ENCODE peak calls at places on chromosomes 2 and 18, in nine cellular contexts. One of them, this sample, is unnamed.

GRCh38 chr2:4047961-4048891 is 344.9 kb downstream of the DCDC2C start:
- DNase-seq in effector CD8-positive, alpha-beta T cell: no peak
- DNase-seq in amniotic stem cell: no peak
- DNase-seq in A549: no peak
- DNase-seq in adrenal gland: no peak
- DNase-seq in WERI-Rb-1: no peak
- DNase-seq in mucosa of descending colon: no peak
- DNase-seq in T-helper 2 cell: peak; percentile 82
- DNase-seq in IMR-90: no peak
- DNase-seq in this sample: peak; percentile 39

GRCh38 chr18:12278153-12278764 is 24.1 kb downstream of the CIDEA start:
- DNase-seq in effector CD8-positive, alpha-beta T cell: no peak
- DNase-seq in amniotic stem cell: no peak
- DNase-seq in A549: no peak
- DNase-seq in adrenal gland: no peak
- DNase-seq in WERI-Rb-1: peak; percentile 25
- DNase-seq in mucosa of descending colon: no peak
- DNase-seq in T-helper 2 cell: no peak
- DNase-seq in IMR-90: peak; percentile 13
- DNase-seq in this sample: no peak

GRCh38 chr2:37472959-37473358 is 128.5 kb downstream of the QPCT start:
- DNase-seq in effector CD8-positive, alpha-beta T cell: no peak
- DNase-seq in amniotic stem cell: peak; percentile 24
- DNase-seq in A549: no peak
- DNase-seq in adrenal gland: no peak
- DNase-seq in WERI-Rb-1: no peak
- DNase-seq in mucosa of descending colon: no peak
- DNase-seq in T-helper 2 cell: no peak
- DNase-seq in IMR-90: peak; percentile 81
- DNase-seq in this sample: peak; percentile 64

GRCh38 chr18:7369006-7369405 is 138.1 kb downstream of the LRRC30 start:
- DNase-seq in effector CD8-positive, alpha-beta T cell: no peak
- DNase-seq in amniotic stem cell: no peak
- DNase-seq in A549: no peak
- DNase-seq in adrenal gland: peak; percentile 18
- DNase-seq in WERI-Rb-1: peak; percentile 24
- DNase-seq in mucosa of descending colon: no peak
- DNase-seq in T-helper 2 cell: no peak
- DNase-seq in IMR-90: no peak
- DNase-seq in this sample: peak; percentile 87

GRCh38 chr2:41903746-41904145 is 144.1 kb upstream of the PKDCC start:
- DNase-seq in effector CD8-positive, alpha-beta T cell: no peak
- DNase-seq in amniotic stem cell: no peak
- DNase-seq in A549: no peak
- DNase-seq in adrenal gland: no peak
- DNase-seq in WERI-Rb-1: no peak
- DNase-seq in mucosa of descending colon: no peak
- DNase-seq in T-helper 2 cell: no peak
- DNase-seq in IMR-90: peak; percentile 49
- DNase-seq in this sample: no peak

GRCh38 chr2:10914272-10914693 is 2.5 kb downstream of the KCNF1 start:
- DNase-seq in effector CD8-positive, alpha-beta T cell: no peak
- DNase-seq in amniotic stem cell: no peak
- DNase-seq in A549: peak; percentile 62
- DNase-seq in adrenal gland: no peak
- DNase-seq in WERI-Rb-1: no peak
- DNase-seq in mucosa of descending colon: peak; percentile 65
- DNase-seq in T-helper 2 cell: no peak
- DNase-seq in IMR-90: no peak
- DNase-seq in this sample: no peak

GRCh38 chr2:229920011-229920781 is 1.6 kb downstream of the TRIP12 start:
- DNase-seq in effector CD8-positive, alpha-beta T cell: peak; percentile 3
- DNase-seq in amniotic stem cell: no peak
- DNase-seq in A549: no peak
- DNase-seq in adrenal gland: peak; percentile 48
- DNase-seq in WERI-Rb-1: peak; percentile 19
- DNase-seq in mucosa of descending colon: peak; percentile 39
- DNase-seq in T-helper 2 cell: peak; percentile 51
- DNase-seq in IMR-90: no peak
- DNase-seq in this sample: no peak

GRCh38 chr2:118475622-118476021 is 371.8 kb downstream of the EN1 start:
- DNase-seq in effector CD8-positive, alpha-beta T cell: no peak
- DNase-seq in amniotic stem cell: no peak
- DNase-seq in A549: no peak
- DNase-seq in adrenal gland: no peak
- DNase-seq in WERI-Rb-1: no peak
- DNase-seq in mucosa of descending colon: no peak
- DNase-seq in T-helper 2 cell: no peak
- DNase-seq in IMR-90: no peak
- DNase-seq in this sample: no peak

GRCh38 chr2:26848336-26849055 is 564 bp downstream of the DPYSL5 start:
- DNase-seq in effector CD8-positive, alpha-beta T cell: no peak
- DNase-seq in amniotic stem cell: no peak
- DNase-seq in A549: no peak
- DNase-seq in adrenal gland: no peak
- DNase-seq in WERI-Rb-1: peak; percentile 77
- DNase-seq in mucosa of descending colon: no peak
- DNase-seq in T-helper 2 cell: no peak
- DNase-seq in IMR-90: no peak
- DNase-seq in this sample: no peak

GRCh38 chr18:61975526-61976326 is 82.9 kb upstream of the RNF152 start:
- DNase-seq in effector CD8-positive, alpha-beta T cell: no peak
- DNase-seq in amniotic stem cell: no peak
- DNase-seq in A549: no peak
- DNase-seq in adrenal gland: no peak
- DNase-seq in WERI-Rb-1: no peak
- DNase-seq in mucosa of descending colon: no peak
- DNase-seq in T-helper 2 cell: peak; percentile 82
- DNase-seq in IMR-90: no peak
- DNase-seq in this sample: no peak

GRCh38 chr18:48902023-48902855 is 48.5 kb downstream of the SMAD7 start:
- DNase-seq in effector CD8-positive, alpha-beta T cell: no peak
- DNase-seq in amniotic stem cell: peak; percentile 46
- DNase-seq in A549: peak; percentile 52
- DNase-seq in adrenal gland: peak; percentile 94
- DNase-seq in WERI-Rb-1: no peak
- DNase-seq in mucosa of descending colon: peak; percentile 81
- DNase-seq in T-helper 2 cell: no peak
- DNase-seq in IMR-90: peak; percentile 91
- DNase-seq in this sample: peak; percentile 95

GRCh38 chr2:191257934-191258333 is 12.7 kb downstream of the MYO1B start:
- DNase-seq in effector CD8-positive, alpha-beta T cell: no peak
- DNase-seq in amniotic stem cell: no peak
- DNase-seq in A549: no peak
- DNase-seq in adrenal gland: no peak
- DNase-seq in WERI-Rb-1: no peak
- DNase-seq in mucosa of descending colon: no peak
- DNase-seq in T-helper 2 cell: no peak
- DNase-seq in IMR-90: no peak
- DNase-seq in this sample: no peak

GRCh38 chr2:174338626-174339570 is 4.1 kb downstream of the SP9 start:
- DNase-seq in effector CD8-positive, alpha-beta T cell: no peak
- DNase-seq in amniotic stem cell: no peak
- DNase-seq in A549: no peak
- DNase-seq in adrenal gland: no peak
- DNase-seq in WERI-Rb-1: no peak
- DNase-seq in mucosa of descending colon: no peak
- DNase-seq in T-helper 2 cell: no peak
- DNase-seq in IMR-90: no peak
- DNase-seq in this sample: no peak

GRCh38 chr2:218876562-218877219 is 4.0 kb upstream of the WNT10A start:
- DNase-seq in effector CD8-positive, alpha-beta T cell: peak; percentile 61
- DNase-seq in amniotic stem cell: no peak
- DNase-seq in A549: peak; percentile 62
- DNase-seq in adrenal gland: peak; percentile 73
- DNase-seq in WERI-Rb-1: peak; percentile 79
- DNase-seq in mucosa of descending colon: peak; percentile 67
- DNase-seq in T-helper 2 cell: peak; percentile 59
- DNase-seq in IMR-90: peak; percentile 56
- DNase-seq in this sample: peak; percentile 29

GRCh38 chr2:26168785-26169184 is 4.1 kb upstream of the GAREM2 start:
- DNase-seq in effector CD8-positive, alpha-beta T cell: no peak
- DNase-seq in amniotic stem cell: no peak
- DNase-seq in A549: no peak
- DNase-seq in adrenal gland: no peak
- DNase-seq in WERI-Rb-1: no peak
- DNase-seq in mucosa of descending colon: no peak
- DNase-seq in T-helper 2 cell: no peak
- DNase-seq in IMR-90: no peak
- DNase-seq in this sample: no peak

GRCh38 chr2:174892546-174892945 is 112.6 kb downstream of the CHN1 start:
- DNase-seq in effector CD8-positive, alpha-beta T cell: no peak
- DNase-seq in amniotic stem cell: no peak
- DNase-seq in A549: no peak
- DNase-seq in adrenal gland: no peak
- DNase-seq in WERI-Rb-1: no peak
- DNase-seq in mucosa of descending colon: no peak
- DNase-seq in T-helper 2 cell: peak; percentile 23
- DNase-seq in IMR-90: no peak
- DNase-seq in this sample: no peak

GRCh38 chr2:137117385-137117784 is 352.0 kb downstream of the THSD7B start:
- DNase-seq in effector CD8-positive, alpha-beta T cell: no peak
- DNase-seq in amniotic stem cell: no peak
- DNase-seq in A549: no peak
- DNase-seq in adrenal gland: no peak
- DNase-seq in WERI-Rb-1: no peak
- DNase-seq in mucosa of descending colon: no peak
- DNase-seq in T-helper 2 cell: no peak
- DNase-seq in IMR-90: no peak
- DNase-seq in this sample: no peak

GRCh38 chr2:38033651-38034050 is 42.3 kb downstream of the CYP1B1 start:
- DNase-seq in effector CD8-positive, alpha-beta T cell: no peak
- DNase-seq in amniotic stem cell: no peak
- DNase-seq in A549: no peak
- DNase-seq in adrenal gland: no peak
- DNase-seq in WERI-Rb-1: no peak
- DNase-seq in mucosa of descending colon: no peak
- DNase-seq in T-helper 2 cell: no peak
- DNase-seq in IMR-90: no peak
- DNase-seq in this sample: no peak

GRCh38 chr2:236855866-236856855 is 229.5 kb upstream of the COPS8 start:
- DNase-seq in effector CD8-positive, alpha-beta T cell: no peak
- DNase-seq in amniotic stem cell: no peak
- DNase-seq in A549: no peak
- DNase-seq in adrenal gland: no peak
- DNase-seq in WERI-Rb-1: no peak
- DNase-seq in mucosa of descending colon: no peak
- DNase-seq in T-helper 2 cell: no peak
- DNase-seq in IMR-90: no peak
- DNase-seq in this sample: no peak

GRCh38 chr18:79585395-79586370 is 93.9 kb upstream of the CTDP1 start:
- DNase-seq in effector CD8-positive, alpha-beta T cell: no peak
- DNase-seq in amniotic stem cell: no peak
- DNase-seq in A549: no peak
- DNase-seq in adrenal gland: no peak
- DNase-seq in WERI-Rb-1: peak; percentile 9
- DNase-seq in mucosa of descending colon: no peak
- DNase-seq in T-helper 2 cell: no peak
- DNase-seq in IMR-90: no peak
- DNase-seq in this sample: no peak

This sample was measured in dermis microvascular lymphatic vessel endothelial cell.